ENCODE peak calls at places on chromosomes 5 and 9, in seven cellular contexts. D, O, B, E, N, V and G are unnamed samples.
A peak's percentile ranks its signal among the peaks of the same experiment; 100 is the strongest.

GRCh38 chr9:38626006-38626405 is 5.6 kb upstream of the ANKRD18A start:
- DNase-seq in V (no peak), E (no peak), B (no peak), D (peak; percentile 29), N (no peak), O (no peak), G (no peak)

GRCh38 chr5:146329697-146330096 is 8.9 kb upstream of the POU4F3 start:
- DNase-seq in V (no peak), N (no peak), D (no peak), E (peak; percentile 7), O (no peak), B (no peak), G (no peak)

GRCh38 chr5:169956756-169957155 is 23.5 kb downstream of the INSYN2B start:
- DNase-seq in B (no peak), V (no peak), O (no peak), D (peak; percentile 4), N (no peak), E (no peak), G (no peak)

GRCh38 chr5:138874771-138875628 is at the start of gene LRRTM2:
- DNase-seq in N (no peak), E (peak; percentile 91), V (no peak), O (no peak), D (no peak), B (no peak), G (no peak)

GRCh38 chr5:24110019-24110615 is 534.7 kb downstream of the CDH10 start:
- DNase-seq in V (peak; percentile 8), B (no peak), O (no peak), E (no peak), D (peak; percentile 37), N (no peak), G (peak; percentile 2)

GRCh38 chr5:178785999-178786398 is 55.5 kb upstream of the ZNF354A start:
- DNase-seq in V (peak; percentile 50), B (no peak), E (no peak), D (peak; percentile 87), N (peak; percentile 44), O (no peak), G (no peak)

GRCh38 chr9:7910426-7911015 is 110.9 kb upstream of the DMAC1 start:
- DNase-seq in E (no peak), O (no peak), B (no peak), N (no peak), D (no peak), V (no peak), G (no peak)

GRCh38 chr5:128538249-128539037 is 398 bp upstream of the FBN2 start:
- DNase-seq in B (no peak), E (peak; percentile 7), V (peak; percentile 63), O (no peak), D (peak; percentile 0), N (peak; percentile 83), G (no peak)